ENCODE peak calls at places on chromosomes 3 and 15, in eight cellular contexts. W is breast epithelium, S is ovary, H is upper lobe of right lung, T is OCI-LY7, I is heart left ventricle, R is iPS DF 6.9, J is suprapubic skin. Y is an unnamed sample.

GRCh38 chr3:18679226-18679625 is 254.1 kb upstream of the SATB1 start:
- DNase-seq in W (no peak), S (no peak), H (no peak), T (no peak), I (no peak), R (no peak), J (no peak), Y (no peak)

GRCh38 chr15:80967451-80967850 is 22.2 kb downstream of the MESD start:
- DNase-seq in W (no peak), S (no peak), H (no peak), T (no peak), I (no peak), R (peak), J (peak), Y (peak)

GRCh38 chr15:74240002-74240568 is 4.0 kb downstream of the CCDC33 start:
- DNase-seq in W (peak), S (peak), H (peak), T (no peak), I (peak), R (no peak), J (no peak), Y (peak)

GRCh38 chr3:27312044-27312668 is 57.0 kb downstream of the NEK10 start:
- DNase-seq in W (no peak), S (no peak), H (no peak), T (peak), I (no peak), R (peak), J (no peak), Y (no peak)

GRCh38 chr3:187567741-187568140 is 102.5 kb downstream of the SST start:
- DNase-seq in W (no peak), S (no peak), H (no peak), T (no peak), I (no peak), R (no peak), J (no peak), Y (no peak)

GRCh38 chr3:117219296-117219695 is 509.7 kb downstream of the TUSC7 start:
- DNase-seq in W (no peak), S (no peak), H (no peak), T (no peak), I (no peak), R (no peak), J (no peak), Y (no peak)

GRCh38 chr3:148042663-148043445 is 633.7 kb downstream of the ZIC1 start:
- DNase-seq in W (no peak), S (no peak), H (no peak), T (no peak), I (no peak), R (no peak), J (no peak), Y (peak)

GRCh38 chr15:37253877-37254276 is 153.5 kb upstream of the MEIS2 start:
- DNase-seq in W (no peak), S (no peak), H (no peak), T (no peak), I (no peak), R (no peak), J (no peak), Y (no peak)

GRCh38 chr3:196454935-196455334 is 22.7 kb upstream of the UBXN7 start:
- DNase-seq in W (no peak), S (no peak), H (no peak), T (no peak), I (no peak), R (no peak), J (no peak), Y (no peak)

GRCh38 chr3:13470894-13471574 is 9.1 kb upstream of the HDAC11 start:
- DNase-seq in W (no peak), S (no peak), H (peak), T (no peak), I (no peak), R (no peak), J (no peak), Y (no peak)

GRCh38 chr3:58323795-58324674 is 8.7 kb upstream of the PXK start:
- DNase-seq in W (no peak), S (no peak), H (no peak), T (no peak), I (no peak), R (no peak), J (no peak), Y (no peak)

GRCh38 chr15:63258658-63259057 is 18.7 kb upstream of the APH1B start:
- DNase-seq in W (no peak), S (no peak), H (no peak), T (no peak), I (no peak), R (no peak), J (no peak), Y (no peak)

GRCh38 chr15:70628542-70628941 is 134.8 kb downstream of the UACA start:
- DNase-seq in W (no peak), S (no peak), H (no peak), T (no peak), I (no peak), R (no peak), J (no peak), Y (no peak)

GRCh38 chr3:171186383-171186782 is 159.9 kb upstream of the SLC2A2 start:
- DNase-seq in W (no peak), S (no peak), H (no peak), T (no peak), I (no peak), R (no peak), J (no peak), Y (no peak)

GRCh38 chr15:70469651-70470555 is 293.5 kb downstream of the UACA start:
- DNase-seq in W (peak), S (no peak), H (no peak), T (no peak), I (no peak), R (no peak), J (no peak), Y (peak)

GRCh38 chr3:145623349-145623748 is 537.6 kb downstream of the PLOD2 start:
- DNase-seq in W (no peak), S (no peak), H (no peak), T (no peak), I (no peak), R (no peak), J (no peak), Y (no peak)

GRCh38 chr15:67133738-67134576 is 68.6 kb downstream of the SMAD3 start:
- DNase-seq in W (no peak), S (peak), H (no peak), T (peak), I (peak), R (no peak), J (no peak), Y (no peak)

GRCh38 chr3:126851382-126851781 is 131.5 kb upstream of the PLXNA1 start:
- DNase-seq in W (no peak), S (no peak), H (no peak), T (no peak), I (no peak), R (no peak), J (peak), Y (no peak)
- H3K27ac ChIP-seq in W (peak), S (no peak), H (no peak), T (no peak), I (no peak), R (no peak), J (no peak), Y (peak)

DNA sequence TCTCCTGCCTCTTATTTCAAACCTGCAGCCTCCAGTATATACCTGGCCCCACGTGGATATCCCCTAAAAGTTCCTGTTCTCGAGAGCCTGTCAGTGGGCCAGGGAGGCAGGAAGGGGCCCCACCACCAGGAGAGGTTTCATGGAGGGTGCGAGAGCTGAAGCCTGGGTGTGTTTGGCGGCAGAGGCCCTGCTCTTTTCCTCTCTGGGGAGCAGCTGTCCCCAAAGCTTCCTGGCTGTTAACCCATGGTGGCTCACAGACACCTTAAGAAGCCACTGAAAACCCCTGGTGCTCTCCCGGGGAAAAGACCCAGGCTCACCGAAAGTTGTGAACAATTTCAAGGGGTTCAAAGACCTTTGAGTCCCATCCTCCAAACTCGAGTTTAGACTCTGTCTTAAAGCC is 1.1 kb downstream of the PRRT3 start:
- DNase-seq in W (no peak), S (no peak), H (no peak), T (peak), I (no peak), R (no peak), J (no peak), Y (no peak)
- H3K4me3 ChIP-seq in W (no peak), S (no peak), H (peak), T (peak), I (no peak), R (no peak), J (no peak), Y (no peak)

GRCh38 chr3:39185959-39186691 is 6.3 kb downstream of the XIRP1 start:
- DNase-seq in W (no peak), S (no peak), H (no peak), T (no peak), I (no peak), R (no peak), J (no peak), Y (no peak)
- H3K27ac ChIP-seq in W (no peak), S (no peak), H (no peak), T (no peak), I (peak), R (no peak), J (no peak), Y (no peak)

DNA sequence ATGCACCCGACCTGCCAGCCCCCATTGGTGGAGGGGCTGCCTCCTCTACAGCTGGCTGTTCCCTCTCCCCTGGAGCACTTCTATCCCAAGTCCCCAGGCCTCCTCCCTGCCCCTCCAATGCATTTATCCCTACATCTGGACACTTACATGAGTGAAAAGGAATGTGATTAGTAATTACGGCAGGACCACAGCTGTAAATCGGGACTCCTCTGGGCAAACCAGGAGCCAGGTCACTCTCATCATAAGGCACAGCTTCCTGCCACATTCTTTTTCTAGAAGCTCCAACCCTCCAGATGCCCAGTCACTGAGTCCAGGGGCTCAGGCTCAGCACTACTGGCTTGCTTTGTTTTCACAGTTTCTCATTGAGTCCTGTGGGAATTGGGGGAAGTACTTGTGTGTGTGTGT is 54.3 kb downstream of the IL20RB start:
- DNase-seq in W (no peak), S (no peak), H (no peak), T (no peak), I (no peak), R (no peak), J (no peak), Y (peak)
- H3K4me3 ChIP-seq in W (no peak), S (no peak), H (no peak), T (no peak), I (no peak), R (no peak), J (no peak), Y (no peak)

DNA sequence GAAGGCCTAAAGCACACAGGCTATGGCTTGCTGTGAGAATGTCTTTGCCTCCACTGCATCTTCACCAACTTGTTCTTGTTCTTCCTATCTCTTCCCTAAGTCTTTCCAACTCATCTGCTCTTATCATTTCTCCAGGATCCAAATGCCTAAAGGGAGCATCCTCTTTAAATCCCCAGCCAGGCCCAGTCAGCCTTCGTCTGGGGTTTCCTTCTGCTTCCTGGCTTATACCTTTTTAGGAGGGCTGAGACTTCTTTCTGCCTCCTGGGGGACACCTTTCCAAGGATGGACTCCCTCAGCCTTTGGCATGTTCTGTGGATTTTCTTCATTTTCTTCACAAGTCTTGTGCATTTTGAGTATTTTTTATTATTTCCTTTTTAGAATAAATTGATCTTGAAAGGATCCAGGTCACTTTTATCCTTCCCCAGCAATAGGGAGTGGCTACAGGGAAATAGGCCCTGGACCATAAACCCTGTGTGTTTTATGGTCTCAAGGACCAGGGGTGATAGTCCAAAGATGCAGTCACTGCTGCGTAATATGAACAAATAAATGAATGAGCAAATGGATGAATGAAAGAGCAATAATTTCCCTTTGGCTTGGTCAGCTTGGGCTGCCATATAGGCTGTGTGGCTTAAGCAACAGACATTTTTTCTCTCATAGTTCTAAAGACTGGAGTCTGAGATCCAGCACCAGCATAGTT is 122.1 kb upstream of the LRIG1 start:
- DNase-seq in W (no peak), S (no peak), H (no peak), T (no peak), I (no peak), R (no peak), J (no peak), Y (no peak)
- H3K27ac ChIP-seq in W (no peak), S (no peak), H (no peak), T (no peak), I (no peak), R (no peak), J (no peak), Y (no peak)